ENCODE peak calls at places on chromosomes 13 and 19, in ten cellular contexts. R, T, E, P, B, S, Z, N, F and W are unnamed samples.

GRCh38 chr13:113928701-113929627 is 44.9 kb downstream of the C13orf46 start:
- DNase-seq in T (peak; percentile 57), F (peak; percentile 93), N (peak; percentile 44), B (peak; percentile 49), S (no peak), E (peak; percentile 44), R (no peak), Z (peak; percentile 79), P (no peak), W (peak; percentile 70)

GRCh38 chr19:4279530-4280422 is 710 bp downstream of the SHD start:
- DNase-seq in Z (no peak), F (no peak), E (no peak), P (no peak), N (no peak), T (no peak), B (no peak), R (no peak), S (no peak), W (no peak)

GRCh38 chr13:44373601-44374347 is at the start of gene SERP2:
- DNase-seq in P (no peak), E (no peak), Z (no peak), S (no peak), F (no peak), T (no peak), B (no peak), R (peak; percentile 31), N (peak; percentile 63), W (no peak)

GRCh38 chr13:106917673-106918652 is 350.0 kb upstream of the ARGLU1 start:
- DNase-seq in F (peak; percentile 67), E (peak; percentile 56), B (peak; percentile 58), Z (peak; percentile 77), P (peak; percentile 19), S (peak; percentile 44), T (peak; percentile 47), R (peak; percentile 68), N (peak; percentile 76), W (peak; percentile 82)

GRCh38 chr13:105442941-105443340 is 1092.5 kb downstream of the EFNB2 start:
- DNase-seq in B (peak; percentile 83), E (peak; percentile 99), S (peak; percentile 53), R (no peak), F (peak; percentile 12), T (peak; percentile 99), N (no peak), Z (no peak), P (no peak), W (peak; percentile 66)

GRCh38 chr13:113110048-113110851 is 4.7 kb downstream of the F7 start:
- DNase-seq in B (no peak), R (no peak), F (no peak), S (no peak), P (no peak), Z (no peak), N (no peak), E (no peak), T (no peak), W (no peak)

GRCh38 chr13:95437561-95437960 is 115.0 kb upstream of the CLDN10 start:
- DNase-seq in Z (no peak), R (no peak), E (no peak), B (no peak), S (no peak), N (no peak), F (no peak), T (no peak), P (no peak), W (no peak)

GRCh38 chr13:64347662-64348061 is 2882.5 kb downstream of the PCDH9 start:
- DNase-seq in S (no peak), N (no peak), T (no peak), E (no peak), F (no peak), B (no peak), R (no peak), Z (no peak), P (no peak), W (no peak)

GRCh38 chr19:56837492-56837891 is 3.0 kb downstream of the PEG3 start:
- DNase-seq in Z (peak; percentile 76), T (no peak), F (peak; percentile 45), E (no peak), N (peak; percentile 86), B (no peak), R (peak; percentile 82), P (no peak), S (peak; percentile 73), W (peak; percentile 95)

GRCh38 chr19:33727331-33728028 is 69.2 kb upstream of the KCTD15 start:
- DNase-seq in B (no peak), E (no peak), P (no peak), S (peak; percentile 31), R (no peak), T (no peak), Z (no peak), N (no peak), F (no peak), W (no peak)

GRCh38 chr19:12913871-12914690 is 5.0 kb downstream of the SYCE2 start:
- DNase-seq in F (peak; percentile 39), R (no peak), Z (no peak), S (no peak), B (no peak), N (peak; percentile 14), T (no peak), P (peak; percentile 61), E (no peak), W (no peak)